ENCODE peak calls at places on chromosomes 13 and 19, in seven cellular contexts. Y is hepatocyte, O is GM23338, H is GM23248, C is HCT116, S is PC-9, L is MM.1S. E is an unnamed sample. For H3K9me2, the result is how much of the 10 kb centered on the place peaks cover.

GRCh38 chr19:15563325-15563794 is 51.7 kb upstream of the CYP4F8 start:
- DNase-seq in H (peak), Y (no peak), S (peak), C (no peak), L (no peak), O (no peak), E (peak)

GRCh38 chr19:34178276-34178614 is 5.9 kb downstream of the LSM14A start:
- DNase-seq in S (no peak), C (no peak), Y (no peak), H (peak), L (no peak), O (no peak), E (no peak)

GRCh38 chr19:1747285-1748114 is 5.8 kb upstream of the ONECUT3 start:
- DNase-seq in C (peak), L (no peak), H (peak), O (peak), S (peak), Y (peak), E (peak)

GRCh38 chr19:28014821-28015405 is 1198.0 kb downstream of the UQCRFS1 start:
- DNase-seq in L (no peak), O (no peak), C (no peak), Y (no peak), H (no peak), S (no peak), E (no peak)

GRCh38 chr13:102816633-102817032 is 17.7 kb downstream of the BIVM start:
- DNase-seq in C (no peak), H (peak), O (no peak), Y (no peak), L (no peak), S (no peak), E (no peak)

GRCh38 chr13:20118268-20119140 is 42.3 kb downstream of the GJA3 start:
- DNase-seq in L (no peak), Y (peak), C (no peak), S (peak), H (peak), O (peak), E (peak)

GRCh38 chr19:31332096-31332495 is 17.1 kb downstream of the TSHZ3 start:
- DNase-seq in C (no peak), H (peak), O (no peak), L (no peak), S (no peak), Y (no peak), E (no peak)

GRCh38 chr19:41443813-41444455 is 978 bp downstream of the ERICH4 start:
- DNase-seq in L (no peak), Y (no peak), H (no peak), O (no peak), S (no peak), C (no peak), E (no peak)

GRCh38 chr19:871446-872265 is 12.2 kb downstream of the CFD start:
- DNase-seq in Y (no peak), S (no peak), O (peak), H (no peak), C (no peak), L (no peak), E (no peak)

GRCh38 chr19:55605637-55606470 is at the start of gene ZNF865:
- DNase-seq in L (peak), O (peak), C (peak), S (peak), Y (peak), H (peak), E (peak)

GRCh38 chr19:21396893-21397572 is at the start of gene ZNF493:
- DNase-seq in C (peak), O (peak), H (peak), S (peak), L (peak), Y (peak), E (peak)

GRCh38 chr13:113176292-113176691 is 17.8 kb downstream of the PROZ start:
- DNase-seq in O (no peak), H (no peak), L (no peak), C (no peak), Y (no peak), S (no peak), E (no peak)

GRCh38 chr13:49443327-49443688 is 556 bp downstream of the CAB39L start:
- DNase-seq in H (peak), C (no peak), Y (peak), L (peak), O (no peak), S (no peak), E (peak)

GRCh38 chr13:38687246-38688229 is 661 bp downstream of the FREM2 start:
- DNase-seq in Y (peak), S (peak), L (peak), C (no peak), O (peak), H (peak), E (no peak)

DNA sequence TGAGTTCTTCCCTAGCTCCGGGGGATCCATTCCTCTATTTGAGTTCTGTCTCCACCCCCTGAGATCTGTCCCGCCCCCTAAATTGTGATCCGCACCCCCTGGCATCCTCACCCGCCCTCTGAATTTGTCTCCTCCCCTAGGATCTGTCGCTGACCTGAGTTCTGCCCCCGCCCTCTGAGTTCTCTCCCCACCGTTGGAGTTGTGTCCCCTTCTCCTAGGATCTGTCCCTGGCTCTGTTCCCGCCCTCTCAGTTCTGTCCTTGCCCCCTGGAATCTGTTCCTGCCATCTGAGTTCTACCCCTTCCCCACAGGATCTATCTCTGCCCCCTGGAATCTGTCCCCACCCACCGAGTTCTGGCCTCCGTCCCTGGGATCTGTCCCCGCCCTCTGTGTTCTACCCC is 1.0 kb upstream of the SLC17A7 start:
- DNase-seq in S (no peak), H (peak), Y (no peak), C (no peak), L (no peak), O (peak), E (peak)
- TF ChIP-seq EZH2 in S (no peak), H (no peak), Y (no peak), C (no peak), L (no peak), O (no peak), E (no peak)

DNA sequence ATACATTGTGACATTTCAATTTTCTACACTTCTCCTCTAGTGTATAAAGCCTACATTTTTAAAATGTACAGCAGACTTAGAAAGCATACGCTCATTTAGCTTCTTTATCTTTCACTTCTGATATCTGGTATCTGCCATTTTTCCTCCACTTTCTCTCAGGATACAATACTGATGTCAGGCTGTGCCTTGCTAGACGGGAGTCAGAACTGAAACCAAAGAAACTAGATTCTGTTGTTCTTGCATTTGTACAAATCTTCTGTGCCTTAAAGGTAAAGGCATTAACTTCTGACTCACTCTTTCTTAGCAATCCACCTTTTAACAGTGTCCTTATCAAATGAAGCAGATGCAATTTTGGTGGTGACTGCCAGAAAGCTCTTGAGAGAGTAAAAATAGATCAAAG is 370.5 kb downstream of the PCDH20 start:
- DNase-seq in C (no peak), O (no peak), H (no peak), S (no peak), L (peak), Y (no peak), E (no peak)
- H3K9me2 ChIP-seq in C (under half), O (under half), H (under half), S (under half), L (under half), Y (under half), E (under half)

GRCh38 chr19:18791315-18791678 is 192 bp upstream of the COMP start:
- DNase-seq in Y (no peak), C (no peak), H (no peak), S (no peak), O (no peak), L (no peak), E (no peak)

GRCh38 chr19:18790566-18791314 is at the start of gene COMP:
- DNase-seq in S (no peak), H (peak), O (peak), C (no peak), Y (no peak), L (no peak), E (no peak)

GRCh38 chr19:18789422-18789832 is 1.7 kb downstream of the COMP start:
- DNase-seq in O (no peak), Y (no peak), S (no peak), C (no peak), L (no peak), H (no peak), E (no peak)

GRCh38 chr19:18789883-18790565 is 1.1 kb downstream of the COMP start:
- DNase-seq in H (peak), O (peak), S (no peak), Y (peak), C (no peak), L (no peak), E (no peak)

DNA sequence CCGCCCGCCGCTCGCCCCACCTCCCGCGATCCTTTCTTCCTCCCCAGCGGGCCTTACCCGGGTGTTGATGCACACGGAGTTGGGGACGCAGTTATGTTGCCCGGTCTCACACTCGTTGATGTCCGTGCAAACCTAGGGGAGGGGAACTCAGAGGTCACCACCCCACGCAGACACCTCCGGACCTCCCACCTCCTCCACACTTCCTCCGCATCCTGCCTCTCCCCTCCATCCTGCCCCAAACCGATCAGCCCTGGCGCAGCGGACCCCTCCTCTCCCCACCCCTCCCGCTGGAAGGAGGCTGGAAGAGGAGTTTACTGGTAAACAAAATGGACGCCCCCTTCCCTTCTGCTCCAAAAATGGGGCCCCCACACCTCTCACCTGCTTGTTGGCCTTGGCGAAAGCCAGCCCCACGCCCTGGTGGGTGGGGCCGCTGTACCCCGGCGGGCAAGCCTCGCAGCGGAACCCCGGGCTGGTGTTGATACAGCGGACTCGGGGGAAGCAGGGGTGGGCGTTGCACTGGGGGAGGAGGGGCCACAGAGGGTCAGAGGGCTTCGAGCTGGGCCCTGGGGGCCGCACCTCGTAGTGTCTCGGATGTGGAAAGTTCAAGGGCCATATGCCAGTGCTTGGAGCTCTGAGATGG is 2.2 kb downstream of the COMP start:
- DNase-seq in Y (no peak), L (no peak), C (no peak), H (no peak), O (peak), S (no peak), E (no peak)
- TF ChIP-seq EZH2 in Y (peak), L (no peak), C (no peak), H (no peak), O (peak), S (no peak), E (no peak)

GRCh38 chr19:37955986-37956385 is 49.0 kb downstream of the SIPA1L3 start:
- DNase-seq in C (no peak), H (no peak), O (no peak), Y (no peak), L (no peak), S (no peak), E (no peak)

GRCh38 chr19:37953125-37953524 is 46.1 kb downstream of the SIPA1L3 start:
- DNase-seq in Y (no peak), O (no peak), L (no peak), H (no peak), S (no peak), C (no peak), E (no peak)

GRCh38 chr19:37951816-37952210 is 44.8 kb downstream of the SIPA1L3 start:
- DNase-seq in O (no peak), S (peak), H (no peak), L (no peak), Y (no peak), C (no peak), E (no peak)

GRCh38 chr19:37954421-37954874 is 47.4 kb downstream of the SIPA1L3 start:
- DNase-seq in S (no peak), C (no peak), L (no peak), H (no peak), Y (no peak), O (no peak), E (no peak)

GRCh38 chr19:37953576-37954303 is 46.7 kb downstream of the SIPA1L3 start:
- DNase-seq in S (no peak), H (peak), Y (no peak), C (no peak), L (no peak), O (peak), E (peak)
- H3K9me2 ChIP-seq in S (under half), H (under half), Y (under half), C (under half), L (under half), O (under half), E (under half)

GRCh38 chr13:27973291-27973690 is 4.2 kb upstream of the CDX2 start:
- DNase-seq in Y (no peak), L (no peak), H (no peak), S (no peak), O (no peak), C (no peak), E (no peak)
- TF ChIP-seq EZH2 in Y (no peak), L (no peak), H (no peak), S (no peak), O (peak), C (no peak), E (no peak)

DNA sequence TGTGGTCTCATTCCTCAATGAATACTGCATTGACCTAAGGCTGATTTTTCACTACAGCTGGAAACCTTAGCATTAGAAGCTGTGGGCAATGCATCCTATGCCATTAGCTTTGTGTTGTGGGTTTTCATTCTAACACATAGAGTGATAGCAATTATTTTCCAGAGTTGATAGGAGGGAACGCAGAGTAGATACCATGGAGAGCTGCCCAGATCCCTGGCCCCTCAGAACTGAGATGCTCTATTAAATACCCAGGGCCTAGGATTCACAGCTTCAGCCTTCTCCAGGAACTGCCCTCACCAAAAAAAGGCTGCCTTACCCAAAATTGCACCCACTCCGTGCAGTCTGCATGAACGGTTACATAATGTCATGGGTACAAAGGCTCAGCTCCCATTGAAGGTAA is 444.4 kb downstream of the SUCLA2 start:
- DNase-seq in H (no peak), S (no peak), Y (no peak), C (no peak), L (no peak), O (no peak), E (no peak)
- H3K9me2 ChIP-seq in H (under half), S (under half), Y (under half), C (under half), L (under half), O (under half), E (under half)

GRCh38 chr13:51583875-51584730 is at the start of gene WDFY2:
- DNase-seq in O (peak), Y (peak), S (peak), L (peak), C (peak), H (peak), E (peak)
- TF ChIP-seq EZH2 in O (no peak), Y (no peak), S (no peak), L (no peak), C (no peak), H (no peak), E (no peak)

E was measured in PC-3.